ENCODE peak calls at places on chromosomes 4 and X, in four cellular contexts. X, T, G and J are unnamed samples.

GRCh38 chr4:20646287-20646686 is 54.0 kb upstream of the PACRGL start:
- DNase-seq in X (no peak), T (no peak), G (no peak), J (no peak)

GRCh38 chr4:7185487-7186030 is 6.8 kb upstream of the SORCS2 start:
- DNase-seq in G (no peak), X (no peak), T (no peak), J (no peak)

GRCh38 chrX:123736333-123736921 is 3.6 kb upstream of the THOC2 start:
- DNase-seq in X (no peak), G (no peak), T (no peak), J (no peak)

GRCh38 chrX:129553619-129554288 is 13.7 kb downstream of the OCRL start:
- DNase-seq in X (no peak), T (peak), G (no peak), J (no peak)

GRCh38 chr4:38411092-38411491 is 252.9 kb upstream of the KLF3 start:
- DNase-seq in T (peak), G (no peak), X (no peak), J (no peak)

GRCh38 chrX:49041683-49042529 is 1.3 kb downstream of the TFE3 start:
- DNase-seq in T (no peak), G (no peak), X (no peak), J (peak)

GRCh38 chrX:103405009-103405333 is 28.6 kb downstream of the BEX3 start:
- DNase-seq in T (no peak), X (peak), G (no peak), J (no peak)

GRCh38 chr4:157664726-157665125 is 444.2 kb downstream of the GRIA2 start:
- DNase-seq in G (no peak), T (no peak), X (no peak), J (no peak)

GRCh38 chr4:159757471-159757870 is 654.6 kb downstream of the RAPGEF2 start:
- DNase-seq in G (no peak), X (no peak), T (no peak), J (no peak)

GRCh38 chr4:151228196-151229119 is 48.5 kb upstream of the PRSS48 start:
- DNase-seq in T (no peak), X (no peak), G (no peak), J (no peak)

GRCh38 chrX:370963-371745 is 15.6 kb downstream of the PPP2R3B start:
- DNase-seq in X (no peak), T (no peak), G (no peak), J (no peak)

GRCh38 chrX:120000490-120001246 is 57.1 kb upstream of the NKAP start:
- DNase-seq in G (no peak), X (no peak), T (no peak), J (peak)

GRCh38 chr4:113673450-113673849 is 88.1 kb downstream of the CAMK2D start:
- DNase-seq in X (no peak), G (no peak), T (no peak), J (peak)

GRCh38 chrX:48025561-48025960 is 18.8 kb downstream of the SPACA5 start:
- DNase-seq in X (peak), T (peak), G (peak), J (peak)

GRCh38 chr4:101345596-101346311 is 1.6 kb downstream of the PPP3CA start:
- DNase-seq in G (peak), X (peak), T (no peak), J (peak)

GRCh38 chr4:1080961-1081688 is 32.2 kb downstream of the RNF212 start:
- DNase-seq in G (no peak), T (no peak), X (no peak), J (peak)
- H3K4me2 ChIP-seq in G (no peak), T (no peak), X (no peak), J (no peak)

GRCh38 chr4:110540606-110541440 is 64.9 kb downstream of the ENPEP start:
- DNase-seq in G (no peak), T (no peak), X (no peak), J (no peak)
- TF ChIP-seq EZH2 in G (no peak), T (no peak), X (no peak), J (no peak)

GRCh38 chr4:73853718-73854473 is 800 bp downstream of the PF4V1 start:
- DNase-seq in T (no peak), G (no peak), X (no peak), J (no peak)

GRCh38 chr4:73852771-73853170 is 325 bp upstream of the PF4V1 start:
- DNase-seq in X (no peak), T (no peak), G (no peak), J (no peak)

GRCh38 chr4:73856518-73856917 is 3.4 kb downstream of the PF4V1 start:
- DNase-seq in X (no peak), T (no peak), G (peak), J (no peak)

GRCh38 chr4:73853246-73853704 is at the start of gene PF4V1:
- DNase-seq in T (no peak), X (no peak), G (no peak), J (peak)

DNA sequence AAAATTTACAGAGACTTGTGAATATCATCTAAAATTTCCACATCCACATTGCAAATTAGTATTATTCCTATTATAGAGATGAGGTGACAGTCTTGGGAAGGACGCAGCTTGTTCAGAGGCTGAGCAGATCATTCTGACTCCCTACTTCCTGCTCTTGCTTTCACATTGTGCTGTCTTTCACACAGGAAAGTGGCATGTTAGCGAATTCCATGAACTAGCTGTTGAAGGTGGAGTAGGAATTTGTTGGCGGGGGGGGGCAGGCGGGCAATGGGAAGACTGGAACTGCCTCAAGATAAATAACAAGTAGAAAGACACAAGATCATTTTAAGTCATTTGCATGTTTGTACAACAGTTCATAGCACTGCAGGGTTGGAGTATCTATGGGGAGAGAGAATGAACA is 2.3 kb downstream of the PF4V1 start:
- DNase-seq in T (no peak), X (no peak), G (no peak), J (no peak)
- TF ChIP-seq JUNB in T (no peak), X (no peak), G (no peak), J (no peak)

DNA sequence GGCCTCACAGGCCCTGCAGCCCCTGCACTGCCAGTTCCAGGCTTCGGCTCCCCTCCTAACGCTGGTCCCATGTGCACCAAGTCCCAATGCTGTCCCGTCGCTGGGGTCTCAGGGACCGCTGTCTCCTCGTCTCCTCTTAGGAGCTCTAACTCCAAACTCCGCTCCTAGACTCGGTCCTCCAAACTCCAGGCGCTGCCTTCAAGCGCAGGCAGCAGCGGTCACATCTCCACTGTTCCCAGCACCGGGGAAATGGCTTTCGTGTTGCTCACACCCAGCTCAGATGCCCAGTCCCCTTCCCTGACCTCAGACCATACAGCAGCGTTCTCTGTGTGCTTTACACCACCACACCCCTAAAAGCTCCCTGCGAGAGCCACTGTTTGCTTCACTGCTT is 19.6 kb upstream of the HMX1 start:
- DNase-seq in G (no peak), X (no peak), T (no peak), J (no peak)
- H3K4me2 ChIP-seq in G (no peak), X (no peak), T (no peak), J (peak)

DNA sequence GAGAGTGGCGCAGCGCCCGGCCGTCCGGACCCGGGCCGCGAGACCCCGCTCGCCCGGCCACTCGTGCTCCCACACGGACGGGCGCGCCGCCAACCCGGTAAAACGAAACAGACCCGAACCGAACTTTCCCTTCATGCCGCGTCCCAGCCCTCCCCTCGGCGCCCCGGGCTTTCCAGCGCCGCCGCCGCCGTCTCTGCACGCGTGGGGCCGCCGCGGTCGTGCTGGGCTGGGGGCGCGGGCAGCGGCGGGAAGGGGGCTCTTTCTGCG is 222 bp downstream of the SMAD1 start:
- DNase-seq in T (no peak), G (no peak), X (no peak), J (no peak)
- TF ChIP-seq EZH2 in T (no peak), G (no peak), X (no peak), J (no peak)

GRCh38 chrX:16664059-16664458 is 14.1 kb downstream of the S100G start:
- DNase-seq in X (no peak), T (no peak), G (no peak), J (no peak)

GRCh38 chrX:16662402-16662801 is 12.4 kb downstream of the S100G start:
- DNase-seq in X (no peak), T (no peak), G (no peak), J (no peak)

GRCh38 chrX:16664626-16665025 is 14.7 kb downstream of the S100G start:
- DNase-seq in T (no peak), X (no peak), G (no peak), J (no peak)

GRCh38 chrX:16666541-16666940 is 16.6 kb downstream of the S100G start:
- DNase-seq in G (no peak), X (no peak), T (no peak), J (no peak)

DNA sequence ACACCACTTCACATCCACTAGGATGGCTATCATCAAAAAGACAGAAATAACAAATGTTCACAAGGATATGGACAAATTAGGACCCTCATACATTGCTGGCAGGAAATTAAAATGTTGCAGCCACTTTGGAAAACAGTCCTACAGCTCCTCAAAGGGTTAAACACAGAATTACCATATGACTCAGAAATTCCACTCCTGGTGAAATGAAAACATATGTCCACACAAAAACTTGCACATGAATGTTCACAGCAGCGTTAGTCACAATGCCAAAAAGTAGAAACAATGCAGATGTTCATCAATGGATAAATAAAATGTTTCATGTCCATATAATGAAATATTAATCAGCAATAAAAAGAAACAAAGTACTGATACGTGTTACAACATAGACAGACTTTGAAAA is 15.1 kb downstream of the S100G start:
- DNase-seq in X (no peak), T (no peak), G (no peak), J (no peak)
- TF ChIP-seq JUNB in X (no peak), T (no peak), G (no peak), J (no peak)

GRCh38 chr4:84967292-84967651 is 782 bp upstream of the WDFY3 start:
- DNase-seq in T (no peak), X (no peak), G (no peak), J (no peak)
- H3K4me2 ChIP-seq in T (no peak), X (peak), G (peak), J (peak)

GRCh38 chr4:53920883-53921282 is 143.5 kb downstream of the CHIC2 start:
- DNase-seq in G (no peak), T (no peak), X (no peak), J (no peak)

GRCh38 chr4:53919605-53920004 is 144.8 kb downstream of the CHIC2 start:
- DNase-seq in T (no peak), X (no peak), G (no peak), J (no peak)

GRCh38 chr4:53923921-53924320 is 140.5 kb downstream of the CHIC2 start:
- DNase-seq in X (no peak), T (no peak), G (no peak), J (no peak)

GRCh38 chr4:53920116-53920515 is 144.3 kb downstream of the CHIC2 start:
- DNase-seq in T (no peak), X (no peak), G (no peak), J (peak)

DNA sequence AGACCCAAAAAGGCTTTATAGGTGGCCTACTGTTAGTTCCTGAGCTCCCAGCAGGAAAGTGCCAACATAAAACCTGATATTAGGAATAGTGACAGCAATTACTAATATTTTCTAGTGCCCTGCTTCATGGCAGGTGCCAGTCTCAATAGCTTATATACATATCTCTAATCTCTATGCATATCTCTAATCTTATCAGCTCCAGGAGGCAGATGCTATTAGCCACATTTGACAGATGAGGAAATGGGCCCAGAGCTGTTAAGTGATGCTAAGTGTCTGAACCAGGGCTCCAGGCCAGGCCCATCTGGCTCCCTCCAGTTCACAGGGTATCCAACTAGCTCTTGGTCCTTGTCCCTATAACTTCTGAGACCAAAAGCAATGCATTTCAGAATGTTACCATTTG is 142.5 kb downstream of the CHIC2 start:
- DNase-seq in T (no peak), G (no peak), X (no peak), J (no peak)
- TF ChIP-seq EZH2 in T (no peak), G (no peak), X (no peak), J (no peak)

GRCh38 chr4:56961107-56961500 is 16.3 kb downstream of the NOA1 start:
- DNase-seq in T (no peak), X (no peak), G (no peak), J (no peak)
- TF ChIP-seq JUNB in T (no peak), X (no peak), G (no peak), J (no peak)